ENCODE peak calls at places on chromosomes 3 and 15, in five cellular contexts. B is HepG2, Q is K562, M is A549, D is H1. F is an unnamed sample.

GRCh38 chr3:197468167-197468566 is 87.6 kb downstream of the BDH1 start:
- DNase-seq in M (no peak), D (no peak), Q (no peak), B (no peak), F (no peak)

GRCh38 chr3:4508048-4508981 is 15.2 kb downstream of the ITPR1 start:
- DNase-seq in B (no peak), D (no peak), M (no peak), Q (peak; percentile 53), F (no peak)

GRCh38 chr15:100785181-100786138 is 94.2 kb upstream of the ALDH1A3 start:
- DNase-seq in D (no peak), B (no peak), Q (no peak), M (no peak), F (no peak)

GRCh38 chr3:151553873-151554272 is 93.0 kb upstream of the IGSF10 start:
- DNase-seq in Q (no peak), B (no peak), D (no peak), M (peak; percentile 24), F (no peak)

GRCh38 chr3:184620101-184620798 is 58.7 kb downstream of the EPHB3 start:
- DNase-seq in D (no peak), M (peak; percentile 5), Q (no peak), B (no peak), F (peak; percentile 67)

GRCh38 chr15:40044717-40045571 is 6.0 kb upstream of the SRP14 start:
- DNase-seq in M (peak; percentile 78), D (no peak), Q (peak; percentile 88), B (peak; percentile 56), F (peak; percentile 76)

GRCh38 chr15:87954783-87955182 is 301.8 kb downstream of the NTRK3 start:
- DNase-seq in M (no peak), B (no peak), D (no peak), Q (no peak), F (no peak)

GRCh38 chr3:127488141-127488672 is 102.3 kb downstream of the TPRA1 start:
- DNase-seq in Q (no peak), D (no peak), B (no peak), M (no peak), F (no peak)

GRCh38 chr15:31383150-31383549 is 56.5 kb downstream of the KLF13 start:
- DNase-seq in M (no peak), D (no peak), Q (no peak), B (peak; percentile 20), F (no peak)

GRCh38 chr3:185727873-185728272 is 97.0 kb downstream of the IGF2BP2 start:
- DNase-seq in M (no peak), D (no peak), Q (no peak), B (no peak), F (no peak)

GRCh38 chr3:157408499-157409149 is 28.0 kb upstream of the PTX3 start:
- DNase-seq in Q (no peak), B (no peak), M (no peak), D (no peak), F (no peak)

GRCh38 chr15:35121611-35122359 is 36.7 kb upstream of the NANOGP8 start:
- DNase-seq in M (no peak), B (no peak), D (no peak), Q (no peak), F (no peak)

GRCh38 chr15:36645106-36645505 is 65.7 kb downstream of the CDIN1 start:
- DNase-seq in B (no peak), M (peak; percentile 3), D (no peak), Q (no peak), F (peak; percentile 4)

GRCh38 chr3:190180268-190180667 is 59.6 kb upstream of the P3H2 start:
- DNase-seq in M (no peak), Q (no peak), D (no peak), B (no peak), F (peak; percentile 78)

GRCh38 chr15:70447927-70448698 is 315.2 kb downstream of the UACA start:
- DNase-seq in M (no peak), B (no peak), Q (peak; percentile 80), D (no peak), F (no peak)

GRCh38 chr3:28241221-28242160 is at the start of gene CMC1:
- DNase-seq in Q (peak; percentile 97), M (peak; percentile 97), D (peak; percentile 94), B (peak; percentile 95), F (peak; percentile 94)

GRCh38 chr15:91302588-91303439 is 202.8 kb downstream of the SV2B start:
- DNase-seq in B (peak; percentile 45), M (peak; percentile 71), Q (peak; percentile 56), D (peak; percentile 31), F (peak; percentile 63)

DNA sequence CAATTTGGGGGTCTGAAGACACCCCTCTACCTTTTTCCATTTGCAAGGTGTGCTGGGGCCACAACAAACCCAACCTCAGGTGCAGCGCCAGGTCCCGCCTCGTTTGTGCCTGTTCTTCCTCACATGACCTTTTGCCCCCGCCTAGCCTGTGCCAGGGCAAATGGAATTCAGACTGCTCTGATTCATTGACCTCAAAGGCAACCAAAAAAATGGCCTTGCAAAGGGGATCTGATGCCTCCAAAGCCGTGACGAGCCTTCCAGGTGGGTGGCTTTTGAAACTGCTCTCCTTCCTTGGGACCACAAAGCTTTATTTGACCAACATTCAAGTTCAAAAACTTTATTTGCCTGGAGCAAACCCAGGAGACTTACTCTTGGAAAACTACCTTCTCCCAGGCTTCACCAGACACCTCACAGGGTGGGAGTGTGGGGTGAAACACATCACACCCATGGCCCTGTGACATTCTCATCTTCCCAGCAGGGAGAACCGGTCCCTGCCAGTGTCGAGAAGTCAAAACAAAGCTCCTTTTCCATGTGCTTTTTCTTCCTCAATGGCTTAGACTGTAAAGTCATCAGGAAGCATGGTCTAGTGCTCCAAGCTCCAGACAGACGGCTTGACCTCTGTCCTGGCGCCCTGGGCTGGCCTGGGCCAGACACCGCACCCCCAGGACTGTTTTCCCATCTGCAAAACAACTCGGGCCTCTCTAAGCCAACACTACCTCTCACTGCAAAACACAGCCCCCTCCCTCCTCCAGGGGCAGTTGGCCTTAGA is 103.9 kb upstream of the HES1 start:
- DNase-seq in B (no peak), Q (no peak), D (no peak), M (no peak), F (no peak)
- TF ChIP-seq MAFK in B (no peak), Q (no peak), D (no peak), M (no peak), F (no peak)

DNA sequence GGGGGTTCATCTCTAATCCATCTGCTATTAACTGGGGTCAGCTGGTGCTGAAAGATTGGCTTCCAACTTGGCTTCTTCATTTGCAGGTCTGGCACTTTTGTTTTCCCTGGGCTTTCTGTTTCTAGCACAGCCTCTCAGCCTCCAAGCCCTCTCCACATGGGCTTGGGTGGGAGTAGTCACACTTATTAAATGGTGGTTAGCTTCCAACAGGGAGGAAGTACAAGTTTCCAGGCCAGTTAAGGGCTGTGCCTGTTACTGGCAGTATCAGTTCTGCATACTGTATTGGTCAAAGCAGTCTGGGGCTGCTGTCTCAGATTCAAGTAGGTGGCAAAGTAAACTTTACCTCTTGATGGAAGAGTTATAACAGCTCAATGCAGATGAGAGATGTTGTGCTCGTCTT is 627.1 kb upstream of the CCDC54 start:
- DNase-seq in Q (no peak), D (no peak), M (no peak), B (no peak), F (no peak)
- TF ChIP-seq MAFK in Q (no peak), D (no peak), M (no peak), B (no peak), F (no peak)

GRCh38 chr15:60620707-60621106 is 141.8 kb upstream of the ICE2 start:
- DNase-seq in Q (no peak), D (no peak), M (no peak), B (no peak), F (peak; percentile 61)
- TF ChIP-seq MAFK in Q (no peak), D (no peak), M (no peak), B (no peak), F (no peak)

DNA sequence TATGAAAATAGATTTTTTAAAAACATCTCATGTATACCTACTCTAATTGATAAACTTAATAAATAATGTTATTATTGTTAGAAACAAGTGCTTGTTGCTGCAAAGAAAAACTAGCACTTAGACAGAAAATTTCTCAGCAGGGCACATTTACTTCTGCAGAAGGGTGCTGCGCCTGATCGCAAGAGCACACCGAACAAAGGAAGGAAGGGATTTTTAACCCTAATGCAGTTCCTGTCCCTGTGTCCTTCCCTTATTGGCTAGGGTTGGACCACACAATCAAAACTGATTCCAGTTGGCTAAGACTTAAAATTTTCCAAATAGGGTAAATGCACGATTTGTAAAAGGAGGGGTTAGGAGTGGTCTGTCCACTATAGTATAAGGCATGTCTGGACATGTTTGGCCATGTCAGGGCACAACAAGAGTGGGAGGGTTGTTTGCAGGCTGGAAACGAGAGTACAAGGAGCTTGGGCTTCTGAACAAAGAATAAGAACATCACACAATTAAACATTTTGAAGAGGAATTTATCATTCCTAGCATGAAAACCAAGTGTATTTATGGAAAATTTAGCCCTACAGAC is 4.7 kb downstream of the DTWD1 start:
- DNase-seq in Q (no peak), D (no peak), B (no peak), M (peak; percentile 1), F (no peak)
- TF ChIP-seq MAFK in Q (no peak), D (no peak), B (no peak), M (no peak), F (no peak)

GRCh38 chr3:135788978-135789377 is 176.6 kb upstream of the PPP2R3A start:
- DNase-seq in D (no peak), M (no peak), B (no peak), Q (no peak), F (no peak)

GRCh38 chr3:135792174-135792573 is 173.4 kb upstream of the PPP2R3A start:
- DNase-seq in Q (peak; percentile 8), M (peak; percentile 2), B (no peak), D (no peak), F (no peak)
- TF ChIP-seq MAFK in Q (no peak), M (no peak), B (no peak), D (no peak), F (no peak)

GRCh38 chr3:101043687-101044078 is 50.5 kb upstream of the ABI3BP start:
- DNase-seq in B (no peak), M (no peak), Q (no peak), D (no peak), F (no peak)
- TF ChIP-seq MAFK in B (no peak), M (no peak), Q (no peak), D (no peak), F (no peak)